ENCODE peak calls at places on chromosomes 11 and 22, in four cellular contexts. R, N, O and V are unnamed samples.

GRCh38 chr11:2991477-2992233 is 474 bp downstream of the NAP1L4 start:
- DNase-seq in N (peak; percentile 60), R (no peak), O (no peak), V (peak; percentile 17)

GRCh38 chr11:73218106-73218829 is at the start of gene P2RY2:
- DNase-seq in N (peak; percentile 52), O (peak; percentile 56), R (peak; percentile 50), V (no peak)

GRCh38 chr11:60923326-60923725 is 934 bp upstream of the TMEM132A start:
- DNase-seq in R (no peak), O (no peak), N (no peak), V (no peak)

GRCh38 chr11:121318848-121319834 is 26.6 kb downstream of the SC5D start:
- DNase-seq in R (peak; percentile 60), O (peak; percentile 65), N (peak; percentile 49), V (peak; percentile 34)

GRCh38 chr11:57804466-57804865 is 42.9 kb downstream of the CTNND1 start:
- DNase-seq in O (no peak), N (no peak), R (no peak), V (no peak)

GRCh38 chr11:77038029-77038824 is 4.0 kb downstream of the B3GNT6 start:
- DNase-seq in R (no peak), O (no peak), N (no peak), V (no peak)

GRCh38 chr11:78168539-78169477 is 19.6 kb downstream of the KCTD21 start:
- DNase-seq in O (no peak), N (no peak), R (no peak), V (no peak)

GRCh38 chr22:31284241-31284745 is 8.0 kb downstream of the PIK3IP1 start:
- DNase-seq in N (no peak), O (no peak), R (no peak), V (peak; percentile 31)

GRCh38 chr11:75447415-75447814 is 14.4 kb upstream of the KLHL35 start:
- DNase-seq in O (no peak), N (no peak), R (no peak), V (no peak)

GRCh38 chr22:35637254-35637653 is 11.0 kb upstream of the APOL6 start:
- DNase-seq in R (no peak), N (no peak), O (no peak), V (no peak)

GRCh38 chr11:117058761-117059233 is 39.4 kb downstream of the SIK3 start:
- DNase-seq in N (no peak), O (no peak), R (no peak), V (peak; percentile 69)

GRCh38 chr22:50699754-50700386 is 27.2 kb downstream of the SHANK3 start:
- DNase-seq in R (no peak), N (no peak), O (no peak), V (no peak)

GRCh38 chr11:44753965-44754645 is 27.3 kb downstream of the TSPAN18 start:
- DNase-seq in R (no peak), O (no peak), N (peak; percentile 23), V (no peak)

GRCh38 chr11:115084191-115084590 is 405.9 kb downstream of the NXPE2 start:
- DNase-seq in O (no peak), R (no peak), N (no peak), V (no peak)

GRCh38 chr22:43642807-43643206 is 169.3 kb downstream of the EFCAB6 start:
- DNase-seq in O (no peak), N (no peak), R (no peak), V (no peak)

GRCh38 chr11:12834166-12834565 is 159.9 kb downstream of the TEAD1 start:
- DNase-seq in O (no peak), R (no peak), N (no peak), V (no peak)

GRCh38 chr22:50222508-50222907 is 21.7 kb downstream of the SELENOO start:
- DNase-seq in O (no peak), N (no peak), R (no peak), V (no peak)

GRCh38 chr11:12216100-12216499 is 105.7 kb downstream of the MICAL2 start:
- DNase-seq in N (no peak), R (no peak), O (no peak), V (no peak)

GRCh38 chr11:32960553-32961164 is 55.0 kb upstream of the DEPDC7 start:
- DNase-seq in R (peak; percentile 20), N (peak; percentile 40), O (no peak), V (peak; percentile 43)

GRCh38 chr11:125517116-125517804 is 21.2 kb upstream of the FEZ1 start:
- DNase-seq in O (no peak), N (no peak), R (no peak), V (no peak)

GRCh38 chr11:60307507-60308195 is 19.4 kb upstream of the MS4A6E start:
- DNase-seq in R (no peak), N (peak; percentile 41), O (no peak), V (no peak)

GRCh38 chr11:69115586-69116560 is 39.9 kb upstream of the SMIM38 start:
- DNase-seq in R (no peak), O (no peak), N (no peak), V (no peak)

GRCh38 chr11:9568854-9569587 is 4.4 kb upstream of the WEE1 start:
- DNase-seq in O (peak; percentile 28), R (peak; percentile 71), N (peak; percentile 99), V (peak; percentile 96)

GRCh38 chr11:2725367-2726300 is 25.8 kb upstream of the KCNQ1OT1 start:
- DNase-seq in O (no peak), R (no peak), N (no peak), V (no peak)

GRCh38 chr11:130087294-130087926 is 17.7 kb downstream of the APLP2 start:
- DNase-seq in O (no peak), N (no peak), R (no peak), V (no peak)

GRCh38 chr11:114738954-114739353 is 60.6 kb downstream of the NXPE2 start:
- DNase-seq in O (no peak), R (no peak), N (peak; percentile 33), V (peak; percentile 11)